ENCODE peak calls at places on chromosome 15, in eight cellular contexts. Q, Z, C, U, O, X, F and K are unnamed samples.

GRCh38 chr15:101579766-101580165 is 72.4 kb downstream of the TM2D3 start:
- DNase-seq in X (no peak), Q (no peak), O (no peak), U (peak; percentile 4), C (no peak), Z (peak; percentile 46), F (no peak), K (peak; percentile 97)

GRCh38 chr15:44883219-44883900 is 73.1 kb upstream of the TERB2 start:
- DNase-seq in U (no peak), O (no peak), Z (no peak), C (no peak), F (no peak), Q (no peak), X (no peak), K (peak; percentile 38)

GRCh38 chr15:52318729-52319500 is 23.3 kb upstream of the MYO5C start:
- DNase-seq in Q (no peak), Z (no peak), U (no peak), O (no peak), F (no peak), X (no peak), C (no peak), K (peak; percentile 5)

GRCh38 chr15:60605879-60606304 is 127.0 kb upstream of the ICE2 start:
- DNase-seq in O (no peak), X (no peak), Z (peak; percentile 75), F (no peak), U (peak; percentile 86), C (no peak), Q (no peak), K (no peak)

GRCh38 chr15:79973445-79974180 is 2.6 kb upstream of the BCL2A1 start:
- DNase-seq in F (no peak), C (no peak), Q (no peak), U (no peak), X (no peak), O (no peak), Z (no peak), K (no peak)

GRCh38 chr15:92903588-92903955 is 3.4 kb downstream of the CHD2 start:
- DNase-seq in X (no peak), Q (no peak), C (no peak), O (no peak), Z (no peak), F (no peak), U (no peak), K (no peak)

GRCh38 chr15:45719490-45719889 is 84.7 kb downstream of the SQOR start:
- DNase-seq in X (no peak), U (no peak), O (no peak), F (no peak), C (no peak), Z (peak; percentile 70), Q (no peak), K (no peak)

GRCh38 chr15:27784107-27784506 is 315.0 kb downstream of the OCA2 start:
- DNase-seq in X (no peak), C (no peak), Q (no peak), O (no peak), F (no peak), U (no peak), Z (no peak), K (no peak)

GRCh38 chr15:79037848-79038247 is 52.7 kb downstream of the RASGRF1 start:
- DNase-seq in F (no peak), X (no peak), O (no peak), Q (no peak), Z (no peak), U (no peak), C (no peak), K (no peak)

GRCh38 chr15:98292442-98293240 is 332.1 kb downstream of the ARRDC4 start:
- DNase-seq in X (peak; percentile 26), Z (peak; percentile 5), U (peak; percentile 36), Q (no peak), F (peak; percentile 83), O (no peak), C (no peak), K (peak; percentile 71)

GRCh38 chr15:66253296-66253642 is 281 bp downstream of the MEGF11 start:
- DNase-seq in C (no peak), U (no peak), X (no peak), Z (no peak), O (no peak), F (no peak), Q (no peak), K (no peak)

GRCh38 chr15:88847144-88847543 is 43.9 kb downstream of the ACAN start:
- DNase-seq in Z (no peak), C (no peak), X (no peak), O (no peak), F (no peak), Q (no peak), U (no peak), K (no peak)

GRCh38 chr15:67025719-67026118 is 39.7 kb upstream of the SMAD3 start:
- DNase-seq in F (no peak), Z (peak; percentile 27), U (peak; percentile 71), X (peak; percentile 69), C (no peak), Q (no peak), O (no peak), K (peak; percentile 72)

GRCh38 chr15:71425388-71425787 is 310.1 kb downstream of the THSD4 start:
- DNase-seq in Z (no peak), X (no peak), O (no peak), F (no peak), U (no peak), Q (no peak), C (no peak), K (no peak)

GRCh38 chr15:37394402-37395099 is 294.2 kb upstream of the MEIS2 start:
- DNase-seq in U (no peak), O (no peak), X (no peak), Q (no peak), Z (no peak), C (no peak), F (no peak), K (no peak)

GRCh38 chr15:52113708-52114107 is 1.1 kb upstream of the BCL2L10 start:
- DNase-seq in O (no peak), C (no peak), X (no peak), U (no peak), Q (no peak), Z (no peak), F (no peak), K (no peak)

GRCh38 chr15:66472176-66472999 is 25.2 kb downstream of the SNAPC5 start:
- DNase-seq in Q (peak; percentile 14), O (no peak), F (no peak), U (peak; percentile 43), C (peak; percentile 1), Z (no peak), X (no peak), K (peak; percentile 75)

GRCh38 chr15:50681467-50681866 is 5.1 kb downstream of the TRPM7 start:
- DNase-seq in Z (no peak), Q (no peak), C (no peak), U (no peak), O (no peak), X (no peak), F (no peak), K (no peak)

GRCh38 chr15:51004103-51004536 is 90.6 kb downstream of the TNFAIP8L3 start:
- DNase-seq in O (no peak), Q (no peak), Z (peak; percentile 14), U (peak; percentile 91), F (peak; percentile 85), C (no peak), X (no peak), K (peak; percentile 76)

GRCh38 chr15:51939216-51939615 is 32.4 kb downstream of the LEO1 start:
- DNase-seq in Q (no peak), Z (no peak), F (no peak), O (no peak), X (no peak), U (no peak), C (no peak), K (no peak)

GRCh38 chr15:39874890-39875549 is 45.0 kb downstream of the GPR176 start:
- DNase-seq in C (no peak), F (no peak), O (peak; percentile 36), U (peak; percentile 50), Z (peak; percentile 43), X (peak; percentile 22), Q (no peak), K (peak; percentile 38)